ENCODE peak calls at places on chromosomes 3 and 15, in five cellular contexts. One of them, this sample, is unnamed.
A peak's percentile ranks its signal among the peaks of the same experiment; 100 is the strongest.

GRCh38 chr3:70090322-70090913 is 90.9 kb downstream of the SAMMSON start:
- DNase-seq in H9: no peak
- DNase-seq in neuronal stem cell: no peak
- DNase-seq in IMR-90: peak; percentile 28
- DNase-seq in mesenchymal stem cell: peak; percentile 13
- DNase-seq in this sample: peak; percentile 44

GRCh38 chr3:192188218-192188835 is 539.0 kb downstream of the FGF12 start:
- DNase-seq in H9: peak; percentile 66
- DNase-seq in neuronal stem cell: peak; percentile 40
- DNase-seq in IMR-90: peak; percentile 4
- DNase-seq in mesenchymal stem cell: peak; percentile 38
- DNase-seq in this sample: peak; percentile 35

GRCh38 chr3:88912294-88913014 is 195.0 kb upstream of the EPHA3 start:
- DNase-seq in IMR-90: no peak
- DNase-seq in H9: peak; percentile 69
- DNase-seq in mesenchymal stem cell: no peak
- DNase-seq in neuronal stem cell: peak; percentile 90
- DNase-seq in this sample: no peak

GRCh38 chr15:88166330-88166993 is 90.1 kb downstream of the NTRK3 start:
- DNase-seq in IMR-90: no peak
- DNase-seq in neuronal stem cell: peak; percentile 45
- DNase-seq in H9: peak; percentile 48
- DNase-seq in mesenchymal stem cell: peak; percentile 0
- DNase-seq in this sample: no peak

GRCh38 chr15:89068325-89068784 is 19.9 kb upstream of the ABHD2 start:
- DNase-seq in H9: no peak
- DNase-seq in mesenchymal stem cell: no peak
- DNase-seq in neuronal stem cell: no peak
- DNase-seq in IMR-90: peak; percentile 98
- DNase-seq in this sample: no peak

GRCh38 chr15:75145027-75145841 is 56.4 kb upstream of the C15orf39 start:
- DNase-seq in neuronal stem cell: no peak
- DNase-seq in IMR-90: no peak
- DNase-seq in H9: no peak
- DNase-seq in mesenchymal stem cell: no peak
- DNase-seq in this sample: no peak

GRCh38 chr3:53890726-53891499 is 746 bp downstream of the SELENOK start:
- DNase-seq in mesenchymal stem cell: peak; percentile 65
- DNase-seq in H9: no peak
- DNase-seq in IMR-90: peak; percentile 42
- DNase-seq in neuronal stem cell: no peak
- DNase-seq in this sample: peak; percentile 70

GRCh38 chr3:99686955-99687612 is 48.7 kb downstream of the COL8A1 start:
- DNase-seq in H9: peak; percentile 61
- DNase-seq in mesenchymal stem cell: peak; percentile 74
- DNase-seq in IMR-90: peak; percentile 74
- DNase-seq in neuronal stem cell: peak; percentile 57
- DNase-seq in this sample: peak; percentile 81

GRCh38 chr3:76631251-76631650 is 408.6 kb upstream of the ROBO2 start:
- DNase-seq in mesenchymal stem cell: no peak
- DNase-seq in neuronal stem cell: no peak
- DNase-seq in IMR-90: no peak
- DNase-seq in H9: no peak
- DNase-seq in this sample: no peak

GRCh38 chr15:70033529-70034140 is 64.1 kb downstream of the TLE3 start:
- DNase-seq in IMR-90: peak; percentile 62
- DNase-seq in H9: no peak
- DNase-seq in mesenchymal stem cell: no peak
- DNase-seq in neuronal stem cell: no peak
- DNase-seq in this sample: peak; percentile 68

GRCh38 chr3:23671901-23672589 is 133.7 kb upstream of the UBE2E1 start:
- DNase-seq in mesenchymal stem cell: no peak
- DNase-seq in H9: peak; percentile 50
- DNase-seq in IMR-90: no peak
- DNase-seq in neuronal stem cell: no peak
- DNase-seq in this sample: peak; percentile 72

GRCh38 chr3:42043116-42043796 is 47.9 kb upstream of the TRAK1 start:
- DNase-seq in neuronal stem cell: peak; percentile 91
- DNase-seq in mesenchymal stem cell: peak; percentile 84
- DNase-seq in H9: peak; percentile 92
- DNase-seq in IMR-90: peak; percentile 49
- DNase-seq in this sample: no peak

GRCh38 chr3:132800958-132801357 is 78.7 kb upstream of the NPHP3 start:
- DNase-seq in IMR-90: no peak
- DNase-seq in mesenchymal stem cell: no peak
- DNase-seq in H9: no peak
- DNase-seq in neuronal stem cell: no peak
- DNase-seq in this sample: no peak

GRCh38 chr15:99409097-99409473 is 156.7 kb upstream of the MEF2A start:
- DNase-seq in IMR-90: peak; percentile 60
- DNase-seq in neuronal stem cell: no peak
- DNase-seq in mesenchymal stem cell: peak; percentile 68
- DNase-seq in H9: peak; percentile 74
- DNase-seq in this sample: no peak

GRCh38 chr3:146521356-146521755 is 23.1 kb downstream of the PLSCR1 start:
- DNase-seq in mesenchymal stem cell: no peak
- DNase-seq in H9: no peak
- DNase-seq in neuronal stem cell: no peak
- DNase-seq in IMR-90: peak; percentile 71
- DNase-seq in this sample: no peak

GRCh38 chr15:69909719-69910444 is 187.8 kb downstream of the TLE3 start:
- DNase-seq in mesenchymal stem cell: no peak
- DNase-seq in IMR-90: no peak
- DNase-seq in H9: no peak
- DNase-seq in neuronal stem cell: no peak
- DNase-seq in this sample: no peak

GRCh38 chr3:72245183-72245811 is 460.3 kb upstream of the PROK2 start:
- DNase-seq in H9: no peak
- DNase-seq in neuronal stem cell: no peak
- DNase-seq in mesenchymal stem cell: no peak
- DNase-seq in IMR-90: no peak
- DNase-seq in this sample: no peak

GRCh38 chr3:123909785-123910184 is 25.7 kb upstream of the MYLK start:
- DNase-seq in H9: no peak
- DNase-seq in mesenchymal stem cell: no peak
- DNase-seq in IMR-90: no peak
- DNase-seq in neuronal stem cell: no peak
- DNase-seq in this sample: no peak

GRCh38 chr3:59262076-59262498 is 212.3 kb upstream of the CFAP20DC start:
- DNase-seq in H9: no peak
- DNase-seq in mesenchymal stem cell: no peak
- DNase-seq in IMR-90: no peak
- DNase-seq in neuronal stem cell: no peak
- DNase-seq in this sample: no peak

GRCh38 chr3:16770021-16770420 is 114.7 kb upstream of the PLCL2 start:
- DNase-seq in neuronal stem cell: no peak
- DNase-seq in IMR-90: no peak
- DNase-seq in mesenchymal stem cell: no peak
- DNase-seq in H9: no peak
- DNase-seq in this sample: no peak

GRCh38 chr3:169764164-169764452 is 752 bp downstream of the TERC start:
- DNase-seq in IMR-90: peak; percentile 29
- DNase-seq in H9: no peak
- DNase-seq in neuronal stem cell: no peak
- DNase-seq in mesenchymal stem cell: no peak
- DNase-seq in this sample: no peak

GRCh38 chr15:56805466-56806146 is 72.3 kb upstream of the ZNF280D start:
- DNase-seq in H9: no peak
- DNase-seq in IMR-90: peak; percentile 87
- DNase-seq in neuronal stem cell: no peak
- DNase-seq in mesenchymal stem cell: peak; percentile 76
- DNase-seq in this sample: peak; percentile 27

GRCh38 chr15:99556010-99556409 is 9.8 kb upstream of the MEF2A start:
- DNase-seq in neuronal stem cell: no peak
- DNase-seq in IMR-90: no peak
- DNase-seq in mesenchymal stem cell: no peak
- DNase-seq in H9: no peak
- DNase-seq in this sample: no peak

GRCh38 chr3:38141952-38142273 is 3.5 kb downstream of the MYD88 start:
- DNase-seq in neuronal stem cell: no peak
- DNase-seq in mesenchymal stem cell: no peak
- DNase-seq in IMR-90: no peak
- DNase-seq in H9: no peak
- DNase-seq in this sample: no peak

GRCh38 chr3:120568198-120568523 is 28.0 kb upstream of the NDUFB4 start:
- DNase-seq in IMR-90: no peak
- DNase-seq in mesenchymal stem cell: no peak
- DNase-seq in H9: no peak
- DNase-seq in neuronal stem cell: no peak
- DNase-seq in this sample: no peak

GRCh38 chr15:38930851-38931572 is 366.4 kb upstream of the RASGRP1 start:
- DNase-seq in IMR-90: peak; percentile 58
- DNase-seq in H9: no peak
- DNase-seq in neuronal stem cell: no peak
- DNase-seq in mesenchymal stem cell: peak; percentile 8
- DNase-seq in this sample: peak; percentile 54

GRCh38 chr15:76339302-76340197 is 3.0 kb downstream of the ISL2 start:
- DNase-seq in H9: peak; percentile 43
- DNase-seq in IMR-90: no peak
- DNase-seq in mesenchymal stem cell: peak; percentile 68
- DNase-seq in neuronal stem cell: peak; percentile 57
- DNase-seq in this sample: peak; percentile 25
- H2AK5ac ChIP-seq in H9: no peak overlapping the region
- H2AK5ac ChIP-seq in IMR-90: no peak overlapping the region
- H2AK5ac ChIP-seq in mesenchymal stem cell: no peak overlapping the region
- H2AK5ac ChIP-seq in neuronal stem cell: peak overlapping the region; percentile 79
- H2AK5ac ChIP-seq in this sample: no peak overlapping the region

GRCh38 chr3:144162042-144162441 is 190.4 kb downstream of the DIPK2A start:
- DNase-seq in IMR-90: peak; percentile 89
- DNase-seq in neuronal stem cell: no peak
- DNase-seq in mesenchymal stem cell: peak; percentile 7
- DNase-seq in H9: no peak
- DNase-seq in this sample: no peak
- H3K14ac ChIP-seq in IMR-90: no peak overlapping the region
- H3K14ac ChIP-seq in neuronal stem cell: no peak overlapping the region
- H3K14ac ChIP-seq in mesenchymal stem cell: no peak overlapping the region
- H3K14ac ChIP-seq in H9: no peak overlapping the region
- H3K14ac ChIP-seq in this sample: no peak overlapping the region

GRCh38 chr3:5019411-5020261 is 40.4 kb downstream of the BHLHE40 start:
- DNase-seq in neuronal stem cell: no peak
- DNase-seq in mesenchymal stem cell: no peak
- DNase-seq in H9: no peak
- DNase-seq in IMR-90: no peak
- DNase-seq in this sample: no peak

GRCh38 chr3:5015056-5015455 is 35.8 kb downstream of the BHLHE40 start:
- DNase-seq in H9: no peak
- DNase-seq in IMR-90: no peak
- DNase-seq in mesenchymal stem cell: no peak
- DNase-seq in neuronal stem cell: no peak
- DNase-seq in this sample: no peak

GRCh38 chr3:5017953-5018531 is 38.8 kb downstream of the BHLHE40 start:
- DNase-seq in mesenchymal stem cell: no peak
- DNase-seq in neuronal stem cell: no peak
- DNase-seq in H9: no peak
- DNase-seq in IMR-90: no peak
- DNase-seq in this sample: no peak

GRCh38 chr3:5014431-5014830 is 35.2 kb downstream of the BHLHE40 start:
- DNase-seq in IMR-90: no peak
- DNase-seq in H9: no peak
- DNase-seq in neuronal stem cell: peak; percentile 17
- DNase-seq in mesenchymal stem cell: no peak
- DNase-seq in this sample: no peak

GRCh38 chr3:5016218-5017161 is 37.3 kb downstream of the BHLHE40 start:
- DNase-seq in IMR-90: peak; percentile 80
- DNase-seq in neuronal stem cell: no peak
- DNase-seq in H9: no peak
- DNase-seq in mesenchymal stem cell: peak; percentile 66
- DNase-seq in this sample: peak; percentile 62
- H2AK5ac ChIP-seq in IMR-90: peak overlapping the region; percentile 49
- H2AK5ac ChIP-seq in neuronal stem cell: no peak overlapping the region
- H2AK5ac ChIP-seq in H9: no peak overlapping the region
- H2AK5ac ChIP-seq in mesenchymal stem cell: no peak overlapping the region
- H2AK5ac ChIP-seq in this sample: no peak overlapping the region

GRCh38 chr15:64807051-64807749 is 18.2 kb downstream of the PIF1 start:
- DNase-seq in H9: peak; percentile 63
- DNase-seq in mesenchymal stem cell: no peak
- DNase-seq in IMR-90: no peak
- DNase-seq in neuronal stem cell: no peak
- DNase-seq in this sample: no peak
- H3K14ac ChIP-seq in H9: peak overlapping the region; percentile 93
- H3K14ac ChIP-seq in mesenchymal stem cell: no peak overlapping the region
- H3K14ac ChIP-seq in IMR-90: no peak overlapping the region
- H3K14ac ChIP-seq in neuronal stem cell: no peak overlapping the region
- H3K14ac ChIP-seq in this sample: no peak overlapping the region

DNA sequence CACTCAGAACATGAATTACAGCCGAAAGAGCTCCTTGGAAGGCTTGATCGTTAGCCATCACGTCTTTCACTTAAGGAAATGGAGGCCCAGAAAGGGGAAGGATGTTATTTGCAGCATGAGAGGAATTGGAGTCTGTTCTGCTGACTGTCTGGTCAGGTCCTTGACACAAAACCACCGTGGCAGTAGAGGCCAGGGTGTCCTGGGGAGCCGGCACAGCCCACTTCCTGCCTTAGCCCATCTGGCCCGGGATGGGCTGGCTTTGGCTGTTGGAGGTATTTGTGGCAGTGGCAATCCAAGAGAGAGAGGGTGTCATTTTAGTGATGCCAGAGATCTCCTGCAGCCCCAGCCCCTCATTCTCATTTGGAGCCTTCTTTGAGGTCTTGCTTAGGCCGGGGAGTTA is 37.4 kb downstream of the ST6GAL1 start:
- DNase-seq in IMR-90: no peak
- DNase-seq in neuronal stem cell: no peak
- DNase-seq in mesenchymal stem cell: peak; percentile 38
- DNase-seq in H9: no peak
- DNase-seq in this sample: no peak
- H2AK5ac ChIP-seq in IMR-90: no peak overlapping the region
- H2AK5ac ChIP-seq in neuronal stem cell: no peak overlapping the region
- H2AK5ac ChIP-seq in mesenchymal stem cell: no peak overlapping the region
- H2AK5ac ChIP-seq in H9: no peak overlapping the region
- H2AK5ac ChIP-seq in this sample: no peak overlapping the region

GRCh38 chr15:67280217-67280616 is 25.6 kb downstream of the IQCH start:
- DNase-seq in H9: no peak
- DNase-seq in mesenchymal stem cell: peak; percentile 10
- DNase-seq in neuronal stem cell: no peak
- DNase-seq in IMR-90: peak; percentile 2
- DNase-seq in this sample: no peak

GRCh38 chr15:67276666-67277065 is 22.1 kb downstream of the IQCH start:
- DNase-seq in IMR-90: no peak
- DNase-seq in H9: no peak
- DNase-seq in mesenchymal stem cell: no peak
- DNase-seq in neuronal stem cell: no peak
- DNase-seq in this sample: no peak

GRCh38 chr15:67281714-67282113 is 27.1 kb downstream of the IQCH start:
- DNase-seq in mesenchymal stem cell: no peak
- DNase-seq in IMR-90: no peak
- DNase-seq in neuronal stem cell: no peak
- DNase-seq in H9: no peak
- DNase-seq in this sample: no peak
- H3K14ac ChIP-seq in mesenchymal stem cell: no peak overlapping the region
- H3K14ac ChIP-seq in IMR-90: no peak overlapping the region
- H3K14ac ChIP-seq in neuronal stem cell: no peak overlapping the region
- H3K14ac ChIP-seq in H9: no peak overlapping the region
- H3K14ac ChIP-seq in this sample: no peak overlapping the region

This sample was measured in trophoblast cell.